ENCODE peak calls at places on chromosomes 1 and 21, in four cellular contexts. Y, D, A and C are unnamed samples.
A peak's percentile ranks its signal among the peaks of the same experiment; 100 is the strongest.

GRCh38 chr21:42537106-42537742 is 23.6 kb downstream of the SLC37A1 start:
- DNase-seq in D (no peak), A (no peak), Y (no peak), C (no peak)

GRCh38 chr1:225977937-225978748 is 21.0 kb downstream of the SDE2 start:
- DNase-seq in A (no peak), D (no peak), Y (no peak), C (peak; percentile 27)

GRCh38 chr1:116988908-116989307 is 12.7 kb upstream of the CD101 start:
- DNase-seq in D (peak; percentile 73), Y (no peak), A (no peak), C (no peak)

GRCh38 chr1:6033986-6034749 is 11.5 kb upstream of the KCNAB2 start:
- DNase-seq in D (no peak), A (no peak), Y (peak; percentile 49), C (no peak)

GRCh38 chr1:57019240-57019805 is 53.5 kb upstream of the C8B start:
- DNase-seq in Y (no peak), D (no peak), A (no peak), C (no peak)

GRCh38 chr1:87682565-87682964 is 353.9 kb downstream of the LMO4 start:
- DNase-seq in D (no peak), Y (no peak), A (no peak), C (no peak)

GRCh38 chr1:205775717-205776056 is 405 bp upstream of the RAB29 start:
- DNase-seq in Y (no peak), A (no peak), D (peak; percentile 44), C (no peak)

GRCh38 chr21:32807717-32808380 is 36.3 kb upstream of the PAXBP1 start:
- DNase-seq in Y (no peak), D (peak; percentile 83), A (no peak), C (no peak)

GRCh38 chr1:177190308-177190970 is 19.7 kb downstream of the BRINP2 start:
- DNase-seq in Y (no peak), A (no peak), D (no peak), C (no peak)

GRCh38 chr21:29230541-29231275 is 68.0 kb upstream of the BACH1 start:
- DNase-seq in A (no peak), D (peak; percentile 64), Y (no peak), C (no peak)

GRCh38 chr1:218478336-218478735 is 133.2 kb downstream of the TGFB2 start:
- DNase-seq in Y (peak; percentile 39), A (no peak), D (no peak), C (no peak)

GRCh38 chr21:40139636-40140035 is 272.4 kb downstream of the PCP4 start:
- DNase-seq in D (peak; percentile 16), Y (no peak), A (no peak), C (no peak)

GRCh38 chr1:152459596-152460528 is 45.8 kb upstream of the CRNN start:
- DNase-seq in D (peak; percentile 49), Y (peak; percentile 51), A (no peak), C (peak; percentile 64)

GRCh38 chr1:201827321-201828281 is 1.4 kb upstream of the IPO9 start:
- DNase-seq in Y (no peak), D (no peak), A (no peak), C (no peak)

GRCh38 chr1:24911651-24912144 is 18.4 kb downstream of the RUNX3 start:
- DNase-seq in Y (no peak), A (no peak), D (no peak), C (no peak)

GRCh38 chr1:44029911-44030605 is 1.2 kb downstream of the SLC6A9 start:
- DNase-seq in D (peak; percentile 88), A (peak; percentile 65), Y (peak; percentile 65), C (peak; percentile 89)

GRCh38 chr1:22870201-22870871 is 102.3 kb downstream of the LACTBL1 start:
- DNase-seq in D (peak; percentile 64), Y (no peak), A (no peak), C (no peak)

GRCh38 chr1:21825393-21825792 is 13.3 kb downstream of the LDLRAD2 start:
- DNase-seq in D (no peak), A (no peak), Y (no peak), C (no peak)

GRCh38 chr1:183582021-183582746 is 8.1 kb downstream of the NCF2 start:
- DNase-seq in A (no peak), D (no peak), Y (no peak), C (no peak)

GRCh38 chr1:93612510-93612909 is 69.1 kb downstream of the BCAR3 start:
- DNase-seq in Y (no peak), D (no peak), A (no peak), C (no peak)

GRCh38 chr1:94986783-94987182 is 59.9 kb upstream of the CNN3 start:
- DNase-seq in D (peak; percentile 82), A (no peak), Y (no peak), C (no peak)

GRCh38 chr1:48035371-48036141 is 38.4 kb upstream of the TRABD2B start:
- DNase-seq in A (no peak), D (no peak), Y (no peak), C (no peak)

GRCh38 chr1:212670882-212671281 is 28.8 kb downstream of the BATF3 start:
- DNase-seq in A (no peak), D (no peak), Y (no peak), C (no peak)

GRCh38 chr1:157278383-157279156 is 140.4 kb upstream of the ETV3 start:
- DNase-seq in Y (no peak), A (no peak), D (no peak), C (no peak)

GRCh38 chr21:34820051-34820450 is 151.3 kb downstream of the CLIC6 start:
- DNase-seq in A (no peak), D (no peak), Y (no peak), C (no peak)

GRCh38 chr1:117284408-117285215 is 73.9 kb upstream of the VTCN1 start:
- DNase-seq in Y (peak; percentile 52), D (peak; percentile 72), A (peak; percentile 50), C (no peak)

GRCh38 chr1:5502310-5503194 is 489.7 kb downstream of the NPHP4 start:
- DNase-seq in A (no peak), D (peak; percentile 1), Y (no peak), C (no peak)

GRCh38 chr1:198157847-198158765 is 1.3 kb downstream of the NEK7 start:
- DNase-seq in Y (no peak), A (no peak), D (peak; percentile 54), C (no peak)

GRCh38 chr1:55848906-55849305 is 633.7 kb upstream of the USP24 start:
- DNase-seq in A (no peak), D (peak; percentile 34), Y (no peak), C (no peak)

GRCh38 chr21:31180256-31181088 is 142.2 kb upstream of the KRTAP19-8 start:
- DNase-seq in Y (peak; percentile 13), D (peak; percentile 25), A (no peak), C (no peak)

GRCh38 chr1:221392453-221392852 is 349.4 kb downstream of the DUSP10 start:
- DNase-seq in A (peak; percentile 58), D (peak; percentile 89), Y (no peak), C (no peak)

GRCh38 chr1:43722825-43723224 is 15.5 kb downstream of the ST3GAL3 start:
- DNase-seq in Y (no peak), A (no peak), D (no peak), C (no peak)

GRCh38 chr1:233909195-233909594 is 4.7 kb downstream of the SLC35F3 start:
- DNase-seq in Y (peak; percentile 8), D (peak; percentile 97), A (no peak), C (no peak)

GRCh38 chr1:209434066-209434465 is 149.4 kb upstream of the CAMK1G start:
- DNase-seq in A (no peak), Y (no peak), D (peak; percentile 27), C (no peak)

GRCh38 chr1:235549361-235550139 is 45.3 kb upstream of the B3GALNT2 start:
- DNase-seq in Y (no peak), D (no peak), A (no peak), C (no peak)

GRCh38 chr1:101769520-101769919 is 227.2 kb downstream of the OLFM3 start:
- DNase-seq in A (no peak), Y (peak; percentile 9), D (no peak), C (no peak)
- TF ChIP-seq CTCF in A (peak; percentile 43), Y (no peak), D (peak; percentile 20), C (peak; percentile 20)

GRCh38 chr1:8166436-8166835 is 140.3 kb upstream of the ERRFI1 start:
- DNase-seq in D (no peak), Y (no peak), A (no peak), C (no peak)

GRCh38 chr1:8171751-8172464 is 145.8 kb upstream of the ERRFI1 start:
- DNase-seq in D (no peak), A (no peak), Y (no peak), C (no peak)

GRCh38 chr1:8167936-8168335 is 141.8 kb upstream of the ERRFI1 start:
- DNase-seq in D (no peak), Y (no peak), A (no peak), C (no peak)

GRCh38 chr1:8169364-8170058 is 143.4 kb upstream of the ERRFI1 start:
- DNase-seq in A (peak; percentile 73), Y (peak; percentile 93), D (peak; percentile 81), C (no peak)

DNA sequence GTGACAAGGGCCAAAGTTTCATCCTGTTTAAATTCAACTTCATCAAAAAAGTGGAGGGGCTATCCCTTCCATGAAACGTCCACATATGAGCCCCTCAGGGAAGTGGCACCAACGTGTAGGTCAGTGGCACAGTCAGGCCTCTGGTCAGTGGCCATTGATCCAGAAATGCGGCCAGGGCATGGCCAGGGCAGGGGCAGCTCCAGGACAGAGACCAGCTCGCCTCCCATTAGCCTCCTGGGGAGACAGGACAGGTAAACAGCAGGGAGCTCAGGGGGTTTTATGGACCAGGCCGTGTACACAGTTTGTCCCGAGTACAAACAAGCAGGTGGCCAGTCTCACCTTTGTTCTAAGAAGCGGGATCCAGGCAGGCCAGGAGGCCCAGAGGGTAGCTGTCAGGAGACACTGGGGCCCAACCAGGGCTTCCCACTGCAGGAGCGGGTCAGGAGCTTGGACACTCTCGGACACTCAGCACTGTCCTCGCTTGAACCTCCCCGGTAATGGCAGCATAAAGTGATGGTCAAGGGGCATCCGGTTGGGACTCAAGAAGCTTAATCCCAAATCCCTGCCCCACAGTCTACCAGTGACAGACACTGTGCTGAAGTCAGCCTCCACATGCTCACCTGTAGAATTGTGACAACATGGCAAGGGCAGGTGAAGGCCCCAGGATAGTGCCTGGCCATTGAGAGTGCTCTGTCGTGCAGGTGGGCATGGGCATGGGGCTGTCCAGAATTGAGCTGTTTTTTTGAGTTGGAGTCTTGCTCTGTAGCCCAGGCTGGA is 144.1 kb upstream of the ERRFI1 start:
- DNase-seq in D (no peak), A (no peak), Y (peak; percentile 80), C (peak; percentile 55)
- H3K27ac ChIP-seq in D (no peak overlapping the region), A (no peak overlapping the region), Y (peak overlapping the region; percentile 97), C (peak overlapping the region; percentile 64)

GRCh38 chr1:28889357-28889756 is 25.0 kb upstream of the EPB41 start:
- DNase-seq in Y (no peak), D (no peak), A (no peak), C (no peak)
- TF ChIP-seq CTCF in Y (no peak), D (no peak), A (no peak), C (no peak)

DNA sequence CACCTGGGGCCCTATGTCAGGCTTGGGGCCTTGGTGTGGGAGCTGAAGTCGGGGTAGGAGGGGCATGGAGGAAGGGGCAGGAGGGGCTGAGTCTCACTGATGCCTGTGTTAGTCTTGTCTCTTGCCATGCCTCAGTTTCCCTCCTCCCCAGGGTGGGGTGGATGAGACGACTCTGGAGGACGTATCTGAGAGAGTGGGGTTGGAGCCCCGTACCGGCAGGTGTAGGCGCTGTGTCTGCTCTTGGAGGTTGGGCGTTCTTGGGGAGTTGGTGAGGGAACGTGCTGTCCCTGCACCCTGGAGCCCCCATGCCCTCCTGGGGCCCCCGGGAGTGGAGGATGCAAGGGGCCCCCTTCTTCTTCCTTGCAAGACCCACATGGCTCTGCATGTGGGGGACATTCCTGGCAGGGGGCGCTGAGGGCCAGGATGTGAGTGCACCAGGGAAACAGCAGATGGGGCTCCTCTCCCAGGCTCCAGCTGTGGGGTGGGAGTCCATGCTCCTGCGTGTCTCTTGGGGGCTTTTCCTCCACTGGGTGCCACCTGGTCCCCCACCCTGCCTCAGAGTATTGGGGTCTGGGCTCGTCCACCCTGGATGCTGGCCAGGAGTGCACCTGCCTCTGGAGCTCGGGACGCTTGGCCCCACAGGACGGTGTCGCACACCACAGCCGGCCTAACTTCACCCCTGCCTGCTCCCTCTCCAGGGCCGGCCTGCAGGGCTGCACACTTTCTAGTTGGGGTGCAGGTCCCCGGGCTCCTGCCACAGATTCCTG is 1.4 kb upstream of the TNFRSF14 start:
- DNase-seq in D (no peak), Y (no peak), A (no peak), C (peak; percentile 64)
- H3K27ac ChIP-seq in D (no peak overlapping the region), Y (no peak overlapping the region), A (no peak overlapping the region), C (peak overlapping the region; percentile 89)